ENCODE peak calls at places on chromosomes 4 and X, in six cellular contexts. O is stomach, E is H9, X is astrocyte, M is uterus, J is left ventricle myocardium inferior. H is an unnamed sample. For H3K27me3, the result is how much of the 10 kb centered on the place peaks cover.

GRCh38 chr4:85603437-85604336 is 128.7 kb downstream of the ARHGAP24 start:
- DNase-seq in M (no peak), O (no peak), X (peak), J (no peak), E (no peak), H (peak)

GRCh38 chr4:63983224-63983623 is 426.0 kb downstream of the TECRL start:
- DNase-seq in X (no peak), M (no peak), J (no peak), O (no peak), E (no peak), H (no peak)

GRCh38 chr4:123858465-123858864 is 461.9 kb downstream of the SPRY1 start:
- DNase-seq in X (no peak), M (no peak), J (no peak), E (no peak), O (no peak), H (no peak)

GRCh38 chr4:122898370-122899150 is 23.8 kb downstream of the NUDT6 start:
- DNase-seq in O (no peak), J (no peak), E (no peak), M (no peak), X (peak), H (peak)

GRCh38 chr4:26388671-26389070 is 67.9 kb downstream of the RBPJ start:
- DNase-seq in J (no peak), X (no peak), E (no peak), M (no peak), O (no peak), H (no peak)

GRCh38 chr4:166078956-166079355 is 205.9 kb downstream of the TLL1 start:
- DNase-seq in M (no peak), J (no peak), X (no peak), E (no peak), O (no peak), H (peak)

GRCh38 chr4:7366180-7366957 is 68.4 kb downstream of the PSAPL1 start:
- DNase-seq in X (no peak), J (no peak), M (no peak), E (no peak), O (no peak), H (no peak)

GRCh38 chrX:44247468-44247867 is 96.0 kb downstream of the EFHC2 start:
- DNase-seq in X (no peak), M (no peak), E (no peak), J (no peak), O (no peak), H (no peak)

GRCh38 chrX:124863303-124863702 is 456.4 kb upstream of the TEX13C start:
- DNase-seq in E (peak), M (no peak), X (no peak), J (no peak), O (no peak), H (no peak)

GRCh38 chrX:16882188-16882587 is 12.0 kb upstream of the RBBP7 start:
- DNase-seq in J (peak), X (no peak), E (no peak), M (peak), O (peak), H (no peak)

GRCh38 chr4:110003401-110004187 is 90.9 kb downstream of the EGF start:
- DNase-seq in E (no peak), J (no peak), O (no peak), X (peak), M (no peak), H (no peak)

GRCh38 chr4:3226467-3226866 is 22.5 kb upstream of the MSANTD1 start:
- DNase-seq in X (no peak), J (no peak), M (no peak), O (peak), E (no peak), H (no peak)

GRCh38 chr4:10098770-10099139 is 17.8 kb downstream of the WDR1 start:
- DNase-seq in O (no peak), E (no peak), M (no peak), J (no peak), X (peak), H (peak)

GRCh38 chrX:142244568-142244967 is 39.5 kb upstream of the MAGEC2 start:
- DNase-seq in M (no peak), X (no peak), J (no peak), O (no peak), E (no peak), H (no peak)

GRCh38 chr4:80876810-80877209 is 153.7 kb upstream of the BMP3 start:
- DNase-seq in M (no peak), J (no peak), O (no peak), X (no peak), E (no peak), H (no peak)

GRCh38 chrX:27966492-27966891 is 14.8 kb downstream of the DCAF8L1 start:
- DNase-seq in M (no peak), O (no peak), E (no peak), X (no peak), J (no peak), H (no peak)

GRCh38 chrX:152601848-152602616 is 35.7 kb upstream of the GABRQ start:
- DNase-seq in E (peak), J (no peak), X (peak), M (no peak), O (no peak), H (peak)

GRCh38 chr4:147772459-147772969 is 40.6 kb downstream of the ARHGAP10 start:
- DNase-seq in J (no peak), O (no peak), E (no peak), X (peak), M (no peak), H (peak)

GRCh38 chrX:123851010-123851409 is 8.8 kb upstream of the XIAP start:
- DNase-seq in J (no peak), X (no peak), M (no peak), E (no peak), O (no peak), H (no peak)

GRCh38 chr4:1686440-1687036 is 2.4 kb upstream of the FAM53A start:
- DNase-seq in X (no peak), E (no peak), O (no peak), J (no peak), M (no peak), H (no peak)

GRCh38 chr4:78293841-78294301 is 236.7 kb downstream of the FRAS1 start:
- DNase-seq in O (no peak), M (no peak), E (no peak), X (peak), J (no peak), H (peak)

GRCh38 chr4:154399259-154399974 is 92.2 kb downstream of the DCHS2 start:
- DNase-seq in E (no peak), M (peak), O (no peak), X (no peak), J (no peak), H (peak)

DNA sequence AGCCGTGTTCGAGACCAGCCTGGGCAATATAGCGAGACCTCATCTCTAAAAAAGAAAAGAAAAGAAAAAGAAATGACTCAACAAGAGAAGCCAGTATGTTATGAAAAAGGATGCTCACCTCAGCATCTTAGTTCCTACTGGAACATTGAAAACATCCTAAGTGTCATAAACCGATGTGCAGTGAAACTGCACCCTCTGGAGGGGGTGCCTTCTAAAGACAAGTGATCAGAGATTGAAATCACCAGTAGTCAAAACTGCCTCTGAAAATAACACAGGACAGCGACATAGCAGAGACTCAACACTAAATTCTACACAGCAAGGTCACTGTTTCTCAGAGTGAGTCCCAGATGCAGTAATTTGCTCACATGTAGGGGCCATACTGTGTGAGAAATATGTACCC is 28.0 kb upstream of the ATP6AP2 start:
- DNase-seq in E (no peak), X (no peak), O (no peak), J (no peak), M (no peak), H (no peak)
- TF ChIP-seq CTCF in E (no peak), X (no peak), O (no peak), J (peak), M (peak), H (peak)

DNA sequence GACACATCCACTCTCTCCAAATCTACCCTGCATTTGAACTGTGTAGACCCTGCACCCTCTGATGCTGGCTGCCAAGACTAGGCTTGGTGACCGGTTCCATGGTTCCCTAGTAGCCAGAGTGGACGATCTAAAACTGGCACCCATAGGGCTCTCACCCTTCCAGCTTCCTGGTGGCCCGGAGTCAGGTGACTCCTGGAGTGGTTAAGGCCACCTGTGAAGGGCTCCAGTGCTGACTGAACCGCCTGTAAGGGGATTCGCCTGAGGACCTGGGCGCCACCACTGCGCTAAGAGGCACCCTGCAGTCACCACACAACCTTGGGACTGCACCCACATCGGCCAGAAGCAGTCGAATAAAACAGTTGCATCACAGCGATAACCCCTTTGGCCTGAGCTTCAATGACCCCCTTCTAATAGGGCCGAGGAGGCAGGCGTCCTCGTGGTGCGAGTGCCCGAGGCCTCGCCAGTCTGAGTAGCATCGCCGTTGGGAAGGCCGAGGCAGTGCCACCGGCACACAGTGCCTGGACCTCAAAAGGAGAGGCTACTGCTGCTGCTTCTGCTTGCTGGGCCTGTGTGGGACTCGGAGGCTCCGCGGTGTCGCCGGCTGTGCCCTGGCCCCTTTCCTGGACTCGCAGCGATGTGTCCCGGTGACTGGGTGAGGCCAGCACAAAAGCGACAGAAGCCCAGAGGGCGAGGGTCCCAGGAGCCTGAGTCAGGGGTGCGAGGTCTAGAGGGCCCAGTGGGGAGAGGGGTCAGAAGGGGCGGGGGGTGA is 6.5 kb downstream of the HMX1 start:
- DNase-seq in X (no peak), M (no peak), E (no peak), J (no peak), O (no peak), H (no peak)
- H3K27me3 ChIP-seq in X (half or more), M (under half), E (half or more), J (half or more), O (half or more), H (half or more)

DNA sequence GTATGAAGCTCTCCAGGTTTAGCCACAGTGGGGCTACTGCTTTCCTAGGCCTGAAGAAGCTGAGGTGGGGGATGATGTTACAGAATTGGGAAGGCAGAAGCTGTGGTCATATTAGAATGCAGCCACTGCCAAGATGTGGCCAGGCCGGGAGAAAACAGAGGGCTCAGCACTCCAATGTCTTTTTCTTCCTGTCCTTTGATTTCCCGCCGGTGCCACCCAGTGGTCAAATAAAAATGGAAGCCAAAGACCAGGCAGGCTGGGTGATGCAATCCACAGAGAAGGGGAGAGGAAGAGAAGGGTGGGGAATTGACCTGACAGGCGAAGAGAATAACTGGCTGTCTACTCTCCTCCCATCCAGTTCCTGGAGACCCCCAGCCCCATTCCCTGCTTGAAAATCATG is 94.9 kb upstream of the SHISA3 start:
- DNase-seq in J (no peak), X (no peak), E (peak), M (no peak), O (peak), H (peak)
- TF ChIP-seq CTCF in J (peak), X (no peak), E (peak), M (no peak), O (no peak), H (peak)

DNA sequence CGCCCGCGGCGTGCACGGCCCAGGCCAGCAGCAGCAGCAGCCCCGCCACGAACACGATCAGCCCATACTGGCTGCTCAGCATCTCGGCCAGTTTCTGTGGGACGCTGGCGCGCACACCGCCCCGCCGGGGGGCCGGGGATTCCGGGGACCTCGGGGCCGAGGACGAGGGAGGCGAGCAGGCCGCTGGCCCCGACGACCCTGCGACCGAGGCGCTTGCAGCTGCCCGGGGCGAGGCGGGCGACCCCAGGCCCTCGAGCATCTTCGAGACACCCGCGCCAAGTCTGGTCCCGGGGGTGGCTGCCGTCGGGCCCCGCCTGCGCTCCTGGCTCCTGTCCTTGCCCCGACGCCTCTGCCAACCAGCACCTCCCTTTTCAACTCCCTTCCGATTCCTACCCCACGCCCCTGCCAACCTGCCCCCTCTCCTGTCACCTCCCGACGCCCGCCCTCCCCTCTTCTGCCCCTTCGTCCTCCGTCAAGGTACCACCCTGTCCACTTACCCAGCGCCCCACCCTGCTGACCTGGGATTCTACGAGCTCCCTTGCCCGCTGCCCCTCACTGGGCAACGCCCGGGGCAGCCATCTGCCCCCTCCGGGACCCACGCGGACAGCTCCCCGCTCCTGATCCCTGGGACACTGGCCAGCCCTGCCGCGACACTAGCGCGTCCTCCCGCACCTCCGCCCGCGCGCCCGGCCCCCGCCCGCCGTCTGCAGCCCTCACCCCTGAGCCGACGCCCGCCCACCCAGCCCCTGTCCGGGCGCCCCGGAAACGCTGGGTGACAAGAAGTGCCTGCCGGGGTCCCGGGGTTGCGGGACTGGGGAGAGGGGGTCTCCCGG is at the start of gene OTOP1:
- DNase-seq in X (no peak), J (no peak), M (no peak), O (no peak), E (no peak), H (no peak)
- H3K27me3 ChIP-seq in X (under half), J (half or more), M (under half), O (under half), E (under half), H (under half)